ENCODE peak calls at places on chromosome 15, in six cellular contexts. O is CD8-positive, alpha-beta T cell; N is right cardiac atrium; T is GM23338; W is tibial artery; H is thoracic aorta. Z is an unnamed sample.

GRCh38 chr15:71801935-71802655 is 8.3 kb upstream of the NR2E3 start:
- DNase-seq in H (no peak), T (no peak), O (no peak), W (no peak), N (no peak), Z (peak)

GRCh38 chr15:77327168-77327567 is 92.7 kb downstream of the PEAK1 start:
- DNase-seq in H (no peak), W (no peak), T (no peak), O (no peak), N (no peak), Z (no peak)

GRCh38 chr15:72197460-72198409 is at the start of gene GRAMD2A:
- DNase-seq in H (no peak), O (no peak), W (no peak), T (peak), N (no peak), Z (peak)

GRCh38 chr15:54481819-54482218 is 503.6 kb downstream of the UNC13C start:
- DNase-seq in O (no peak), N (no peak), H (no peak), T (no peak), W (no peak), Z (no peak)

GRCh38 chr15:25743909-25744275 is 119.2 kb downstream of the ATP10A start:
- DNase-seq in H (no peak), T (no peak), N (no peak), W (no peak), O (no peak), Z (no peak)

GRCh38 chr15:73328149-73328820 is 40.5 kb downstream of the HCN4 start:
- DNase-seq in T (no peak), H (no peak), N (no peak), W (peak), O (no peak), Z (no peak)

GRCh38 chr15:89575656-89576416 is 567 bp downstream of the TICRR start:
- DNase-seq in N (no peak), W (peak), H (no peak), T (peak), O (no peak), Z (no peak)

GRCh38 chr15:26967719-26968269 is 3.2 kb upstream of the GABRG3 start:
- DNase-seq in T (peak), O (no peak), W (no peak), N (no peak), H (no peak), Z (peak)

GRCh38 chr15:73697033-73697467 is 12.9 kb downstream of the CD276 start:
- DNase-seq in T (peak), N (peak), O (peak), H (peak), W (peak), Z (peak)

GRCh38 chr15:78415284-78415683 is 22.7 kb upstream of the IREB2 start:
- DNase-seq in W (no peak), N (no peak), H (no peak), O (no peak), T (peak), Z (no peak)

GRCh38 chr15:71186267-71186666 is 71.0 kb downstream of the THSD4 start:
- DNase-seq in W (no peak), T (no peak), H (no peak), O (no peak), N (peak), Z (no peak)

GRCh38 chr15:70236306-70237103 is 138.8 kb upstream of the TLE3 start:
- DNase-seq in H (no peak), O (no peak), W (no peak), T (no peak), N (no peak), Z (no peak)

GRCh38 chr15:85825719-85826118 is 31.0 kb upstream of the KLHL25 start:
- DNase-seq in O (no peak), T (no peak), W (no peak), H (no peak), N (no peak), Z (no peak)

GRCh38 chr15:68315495-68316007 is 38.0 kb downstream of the FEM1B start:
- DNase-seq in W (peak), T (peak), H (no peak), O (no peak), N (no peak), Z (peak)

GRCh38 chr15:52078197-52078875 is 34.2 kb downstream of the BCL2L10 start:
- DNase-seq in N (no peak), O (no peak), W (no peak), H (no peak), T (no peak), Z (no peak)

DNA sequence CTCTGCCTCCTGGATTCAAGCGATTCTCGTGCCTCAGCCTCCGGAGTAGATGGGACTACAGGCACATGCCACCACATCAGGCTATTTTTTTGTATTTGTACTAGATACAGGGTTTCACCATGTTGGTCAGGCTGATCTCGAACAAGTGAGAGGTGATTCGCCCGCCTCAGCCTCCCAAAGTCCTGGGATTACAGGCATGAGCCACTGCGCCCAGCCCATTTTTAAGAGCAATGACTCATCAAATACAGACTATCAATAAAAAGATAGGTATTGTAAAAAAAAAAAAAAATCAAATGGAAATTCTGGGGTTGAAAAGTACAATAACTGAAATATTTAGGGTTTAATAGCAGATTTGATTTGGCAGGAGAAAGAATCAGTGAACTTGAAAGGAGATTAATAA is 129.0 kb downstream of the TJP1 start:
- DNase-seq in O (no peak), T (no peak), W (no peak), H (no peak), N (no peak), Z (peak)
- H3K27ac ChIP-seq in O (no peak), T (no peak), W (no peak), H (no peak), N (no peak), Z (no peak)

GRCh38 chr15:91289324-91289723 is 189.3 kb downstream of the SV2B start:
- DNase-seq in O (no peak), W (no peak), N (no peak), T (peak), H (no peak), Z (peak)
- H3K4me3 ChIP-seq in O (no peak), W (no peak), N (no peak), T (no peak), H (no peak), Z (no peak)

DNA sequence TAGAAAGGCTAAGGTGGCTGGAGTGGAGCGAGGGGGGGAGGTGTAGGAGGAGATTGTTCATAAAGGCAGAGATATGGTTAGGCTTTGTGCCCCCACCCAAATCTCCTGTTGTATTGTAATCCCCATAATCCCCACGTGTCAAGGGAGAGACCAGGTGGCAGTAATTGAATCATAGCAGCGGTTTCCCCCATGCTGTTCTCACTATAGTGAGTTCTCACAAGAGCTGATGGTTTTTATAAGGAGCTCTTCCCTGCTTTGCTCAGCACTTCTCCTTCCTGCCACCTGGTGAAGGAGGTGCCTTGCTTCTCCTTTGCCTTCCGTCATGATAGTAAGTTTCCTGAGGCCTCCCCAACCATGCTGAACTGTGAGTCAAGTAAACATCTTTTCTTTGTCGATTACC is 64.7 kb upstream of the CFAP161 start:
- DNase-seq in T (no peak), O (no peak), N (no peak), H (no peak), W (no peak), Z (no peak)
- H3K27ac ChIP-seq in T (no peak), O (no peak), N (no peak), H (no peak), W (no peak), Z (no peak)

GRCh38 chr15:100340721-100341661 is 784 bp downstream of the ADAMTS17 start:
- DNase-seq in T (peak), O (no peak), W (no peak), H (no peak), N (no peak), Z (no peak)
- H3K4me3 ChIP-seq in T (peak), O (peak), W (peak), H (peak), N (peak), Z (peak)

GRCh38 chr15:64132217-64132616 is 19.3 kb upstream of the SNX22 start:
- DNase-seq in H (no peak), T (no peak), N (no peak), O (no peak), W (no peak), Z (no peak)
- H3K27ac ChIP-seq in H (no peak), T (no peak), N (peak), O (no peak), W (no peak), Z (no peak)

Z was measured in testis.